ENCODE peak calls at places on chromosomes 11 and 22, in eight cellular contexts. X is heart left ventricle, L is K562, I is neuronal stem cell, G is dorsolateral prefrontal cortex, H is prostate gland, T is esophagus squamous epithelium, Y is HFF-Myc. A is an unnamed sample.
A peak's percentile ranks its signal among the peaks of the same experiment; 100 is the strongest.

GRCh38 chr11:10933455-10934292 is 75.8 kb upstream of the ZBED5 start:
- DNase-seq in X (peak; percentile 91), L (peak; percentile 93), I (peak; percentile 88), G (peak; percentile 87), H (peak; percentile 91), T (peak; percentile 60), Y (peak; percentile 87), A (peak; percentile 94)

GRCh38 chr11:17498475-17498874 is 21.8 kb upstream of the ABCC8 start:
- DNase-seq in X (no peak), L (peak; percentile 14), I (no peak), G (no peak), H (no peak), T (no peak), Y (no peak), A (peak; percentile 32)

GRCh38 chr11:103480421-103480820 is 371.2 kb downstream of the DYNC2H1 start:
- DNase-seq in X (no peak), L (no peak), I (no peak), G (no peak), H (no peak), T (no peak), Y (no peak), A (no peak)

GRCh38 chr11:106082096-106082495 is 4.6 kb downstream of the AASDHPPT start:
- DNase-seq in X (no peak), L (no peak), I (no peak), G (no peak), H (no peak), T (no peak), Y (no peak), A (no peak)

GRCh38 chr11:76574406-76574805 is 96.1 kb downstream of the LRRC32 start:
- DNase-seq in X (no peak), L (no peak), I (no peak), G (no peak), H (no peak), T (no peak), Y (no peak), A (no peak)

GRCh38 chr11:57439786-57440185 is 12.9 kb upstream of the SLC43A3 start:
- DNase-seq in X (no peak), L (no peak), I (no peak), G (no peak), H (no peak), T (no peak), Y (no peak), A (no peak)

GRCh38 chr11:126336065-126336464 is 19.4 kb upstream of the ST3GAL4 start:
- DNase-seq in X (peak; percentile 21), L (no peak), I (no peak), G (no peak), H (no peak), T (no peak), Y (no peak), A (no peak)

GRCh38 chr11:66126064-66126463 is 56.0 kb downstream of the PACS1 start:
- DNase-seq in X (no peak), L (no peak), I (no peak), G (no peak), H (no peak), T (no peak), Y (no peak), A (no peak)

GRCh38 chr11:8810331-8811301 is 100.4 kb upstream of the AKIP1 start:
- DNase-seq in X (peak; percentile 89), L (peak; percentile 55), I (peak; percentile 82), G (peak; percentile 74), H (peak; percentile 83), T (no peak), Y (no peak), A (peak; percentile 90)

GRCh38 chr22:43852605-43853327 is 9.5 kb downstream of the SULT4A1 start:
- DNase-seq in X (no peak), L (no peak), I (no peak), G (peak; percentile 29), H (no peak), T (no peak), Y (no peak), A (no peak)

GRCh38 chr22:46628756-46629155 is 8.6 kb downstream of the GRAMD4 start:
- DNase-seq in X (no peak), L (no peak), I (no peak), G (no peak), H (no peak), T (no peak), Y (no peak), A (no peak)

GRCh38 chr11:17730608-17731462 is 3.7 kb upstream of the KCNC1 start:
- DNase-seq in X (peak; percentile 85), L (peak; percentile 75), I (peak; percentile 76), G (peak; percentile 80), H (peak; percentile 92), T (no peak), Y (peak; percentile 41), A (peak; percentile 84)

GRCh38 chr22:11629661-11630385 is 3898.2 kb upstream of the OR11H1 start:
- DNase-seq in X (no peak), L (no peak), I (no peak), G (no peak), H (no peak), T (no peak), Y (no peak), A (no peak)

GRCh38 chr11:64264371-64264852 is 13.1 kb downstream of the PLCB3 start:
- DNase-seq in X (no peak), L (peak; percentile 27), I (no peak), G (no peak), H (no peak), T (no peak), Y (no peak), A (no peak)

GRCh38 chr11:77202941-77203900 is 75.2 kb downstream of the MYO7A start:
- DNase-seq in X (peak; percentile 16), L (no peak), I (no peak), G (peak; percentile 37), H (no peak), T (no peak), Y (no peak), A (no peak)

GRCh38 chr22:27749597-27750225 is 51.8 kb downstream of the MN1 start:
- DNase-seq in X (peak; percentile 18), L (no peak), I (no peak), G (no peak), H (no peak), T (no peak), Y (no peak), A (peak; percentile 69)

GRCh38 chr22:49583886-49584505 is 243.7 kb downstream of the BRD1 start:
- DNase-seq in X (no peak), L (no peak), I (no peak), G (no peak), H (no peak), T (no peak), Y (no peak), A (no peak)

GRCh38 chr11:92500463-92500862 is 275.8 kb downstream of the FAT3 start:
- DNase-seq in X (no peak), L (no peak), I (no peak), G (no peak), H (no peak), T (no peak), Y (no peak), A (no peak)

DNA sequence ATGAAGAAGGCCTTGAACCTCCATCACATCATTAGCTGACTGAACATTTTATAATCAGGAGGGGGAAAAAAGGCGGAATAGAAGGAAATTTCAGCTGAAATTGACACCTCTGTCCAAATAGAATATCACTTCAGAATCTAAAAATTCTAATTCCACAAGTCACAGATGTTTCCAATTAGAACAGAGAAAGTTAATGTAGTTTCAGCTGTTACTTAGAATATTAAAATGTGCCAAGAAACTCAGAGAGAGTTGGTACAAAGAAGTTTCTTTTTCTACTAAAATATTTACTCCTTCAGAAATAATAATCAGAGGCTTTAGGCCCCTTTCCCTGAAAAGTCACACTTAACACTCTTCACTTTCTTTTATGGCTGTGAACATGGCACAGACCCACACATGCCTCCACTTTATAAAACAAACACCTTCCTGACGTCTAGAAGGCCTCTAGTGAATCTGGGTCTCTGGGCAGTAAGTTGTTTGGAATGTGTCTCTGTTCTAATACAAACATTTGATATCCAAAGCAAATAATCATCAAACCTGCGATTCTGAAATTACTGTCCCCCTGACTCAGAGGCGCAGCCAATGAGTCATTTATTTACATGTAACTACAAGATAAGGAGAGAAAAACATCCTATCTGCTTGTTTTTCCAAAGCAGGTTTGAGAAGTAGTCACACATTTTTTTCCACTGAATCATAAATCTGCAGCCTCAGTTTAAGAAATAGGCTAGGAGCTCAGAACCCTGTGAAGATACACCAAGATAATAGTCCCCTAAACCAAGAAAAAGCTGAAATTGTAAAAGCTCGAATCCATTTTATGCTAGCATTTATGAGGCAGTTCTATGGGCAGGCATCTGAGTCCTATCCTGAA is 148.4 kb downstream of the ME3 start:
- DNase-seq in X (no peak), L (no peak), I (no peak), G (no peak), H (no peak), T (no peak), Y (no peak), A (no peak)
- H3K4me3 ChIP-seq in X (no peak overlapping the region), L (no peak overlapping the region), I (no peak overlapping the region), G (no peak overlapping the region), H (no peak overlapping the region), T (no peak overlapping the region), Y (no peak overlapping the region), A (no peak overlapping the region)

GRCh38 chr11:15481871-15482270 is 367.1 kb downstream of the INSC start:
- DNase-seq in X (no peak), L (no peak), I (no peak), G (no peak), H (no peak), T (no peak), Y (no peak), A (no peak)
- H3K4me3 ChIP-seq in X (no peak overlapping the region), L (no peak overlapping the region), I (no peak overlapping the region), G (no peak overlapping the region), H (no peak overlapping the region), T (no peak overlapping the region), Y (no peak overlapping the region), A (no peak overlapping the region)

DNA sequence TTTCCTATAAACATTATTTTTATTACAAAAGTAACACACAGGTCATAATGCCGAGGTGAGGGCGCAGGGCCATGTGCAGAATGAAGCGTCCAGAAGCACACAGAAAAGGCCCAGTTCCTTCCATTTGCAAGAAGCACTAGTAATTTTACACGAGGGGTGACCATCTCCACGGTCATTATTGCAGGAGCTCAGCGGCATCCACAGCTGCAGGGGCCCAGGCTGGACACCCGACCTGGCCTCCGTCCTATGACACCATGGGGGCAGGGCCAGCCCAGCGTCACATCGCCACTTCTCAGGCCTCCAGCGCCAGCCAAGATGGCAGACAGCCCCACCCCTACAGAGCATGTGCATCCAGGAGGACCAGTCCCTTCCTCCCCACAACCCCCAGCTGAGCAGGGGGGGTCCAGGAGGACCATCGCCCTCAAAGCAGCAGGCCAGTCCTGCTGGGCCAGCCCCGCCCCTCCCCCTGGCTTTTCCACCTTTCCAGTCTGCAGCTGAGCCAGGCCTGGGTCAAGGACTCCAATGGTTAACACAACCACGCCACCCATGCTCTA is 3.5 kb downstream of the IGF2 start:
- DNase-seq in X (no peak), L (no peak), I (no peak), G (no peak), H (no peak), T (no peak), Y (no peak), A (no peak)
- H3K4me3 ChIP-seq in X (no peak overlapping the region), L (no peak overlapping the region), I (no peak overlapping the region), G (no peak overlapping the region), H (no peak overlapping the region), T (no peak overlapping the region), Y (no peak overlapping the region), A (no peak overlapping the region)

DNA sequence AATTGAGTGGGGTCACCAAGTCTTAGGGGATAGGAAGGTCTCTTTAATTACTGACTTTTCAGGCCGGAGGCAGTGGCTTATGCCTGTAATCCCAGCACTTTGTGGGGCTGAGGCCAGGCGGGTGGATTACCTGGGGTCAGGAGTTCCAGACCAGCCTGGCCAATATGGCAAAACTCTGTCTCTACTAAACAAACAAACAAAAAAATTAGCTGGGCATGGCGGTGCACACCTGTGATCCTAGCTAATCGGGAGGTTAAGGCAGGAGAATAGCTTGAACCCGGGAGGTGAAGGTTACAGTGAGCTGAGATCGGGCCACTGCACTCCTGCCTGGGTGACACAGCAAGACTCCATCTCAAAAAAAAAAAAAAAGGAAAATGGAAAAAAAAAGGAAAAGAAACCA is 1.8 kb upstream of the FANCF start:
- DNase-seq in X (no peak), L (no peak), I (no peak), G (no peak), H (no peak), T (no peak), Y (no peak), A (no peak)
- H3K4me3 ChIP-seq in X (no peak overlapping the region), L (no peak overlapping the region), I (no peak overlapping the region), G (no peak overlapping the region), H (no peak overlapping the region), T (no peak overlapping the region), Y (no peak overlapping the region), A (no peak overlapping the region)

A was measured in cardiac muscle cell.